ENCODE peak calls at places on chromosomes 3 and 15, in nine cellular contexts. One of them, this sample, is unnamed.

GRCh38 chr3:185717121-185717520 is 107.7 kb downstream of the IGF2BP2 start:
- DNase-seq in left lung: no peak
- DNase-seq in cardiac muscle cell: peak; percentile 89
- DNase-seq in bronchial epithelial cell: peak; percentile 83
- DNase-seq in dorsolateral prefrontal cortex: peak; percentile 68
- DNase-seq in colonic mucosa: no peak
- DNase-seq in HCT116: no peak
- DNase-seq in hepatocyte: peak; percentile 56
- DNase-seq in keratinocyte: no peak
- DNase-seq in this sample: no peak

GRCh38 chr3:152499796-152500385 is 231.2 kb downstream of the MBNL1 start:
- DNase-seq in left lung: no peak
- DNase-seq in cardiac muscle cell: no peak
- DNase-seq in bronchial epithelial cell: no peak
- DNase-seq in dorsolateral prefrontal cortex: no peak
- DNase-seq in colonic mucosa: no peak
- DNase-seq in HCT116: no peak
- DNase-seq in hepatocyte: no peak
- DNase-seq in keratinocyte: no peak
- DNase-seq in this sample: no peak

GRCh38 chr15:100249096-100249815 is 92.5 kb downstream of the ADAMTS17 start:
- DNase-seq in left lung: no peak
- DNase-seq in cardiac muscle cell: no peak
- DNase-seq in bronchial epithelial cell: no peak
- DNase-seq in dorsolateral prefrontal cortex: no peak
- DNase-seq in colonic mucosa: no peak
- DNase-seq in HCT116: no peak
- DNase-seq in hepatocyte: no peak
- DNase-seq in keratinocyte: no peak
- DNase-seq in this sample: no peak

GRCh38 chr3:177041021-177041729 is 156.1 kb downstream of the TBL1XR1 start:
- DNase-seq in left lung: no peak
- DNase-seq in cardiac muscle cell: peak; percentile 86
- DNase-seq in bronchial epithelial cell: peak; percentile 77
- DNase-seq in dorsolateral prefrontal cortex: no peak
- DNase-seq in colonic mucosa: no peak
- DNase-seq in HCT116: no peak
- DNase-seq in hepatocyte: no peak
- DNase-seq in keratinocyte: no peak
- DNase-seq in this sample: peak; percentile 71

GRCh38 chr3:99720985-99721632 is 82.7 kb downstream of the COL8A1 start:
- DNase-seq in left lung: peak; percentile 79
- DNase-seq in cardiac muscle cell: peak; percentile 43
- DNase-seq in bronchial epithelial cell: peak; percentile 72
- DNase-seq in dorsolateral prefrontal cortex: no peak
- DNase-seq in colonic mucosa: no peak
- DNase-seq in HCT116: no peak
- DNase-seq in hepatocyte: no peak
- DNase-seq in keratinocyte: no peak
- DNase-seq in this sample: peak; percentile 70

GRCh38 chr3:39671116-39671515 is 138.3 kb upstream of the MYRIP start:
- DNase-seq in left lung: no peak
- DNase-seq in cardiac muscle cell: peak; percentile 56
- DNase-seq in bronchial epithelial cell: peak; percentile 68
- DNase-seq in dorsolateral prefrontal cortex: no peak
- DNase-seq in colonic mucosa: no peak
- DNase-seq in HCT116: no peak
- DNase-seq in hepatocyte: no peak
- DNase-seq in keratinocyte: no peak
- DNase-seq in this sample: no peak

GRCh38 chr3:30241721-30242120 is 364.7 kb upstream of the TGFBR2 start:
- DNase-seq in left lung: no peak
- DNase-seq in cardiac muscle cell: no peak
- DNase-seq in bronchial epithelial cell: peak; percentile 35
- DNase-seq in dorsolateral prefrontal cortex: no peak
- DNase-seq in colonic mucosa: no peak
- DNase-seq in HCT116: no peak
- DNase-seq in hepatocyte: no peak
- DNase-seq in keratinocyte: no peak
- DNase-seq in this sample: no peak

GRCh38 chr3:64188810-64189560 is 36.3 kb downstream of the PRICKLE2 start:
- DNase-seq in left lung: no peak
- DNase-seq in cardiac muscle cell: peak; percentile 90
- DNase-seq in bronchial epithelial cell: peak; percentile 99
- DNase-seq in dorsolateral prefrontal cortex: no peak
- DNase-seq in colonic mucosa: no peak
- DNase-seq in HCT116: no peak
- DNase-seq in hepatocyte: peak; percentile 83
- DNase-seq in keratinocyte: no peak
- DNase-seq in this sample: peak; percentile 73

GRCh38 chr3:178968996-178969700 is 102.5 kb downstream of the ZMAT3 start:
- DNase-seq in left lung: no peak
- DNase-seq in cardiac muscle cell: no peak
- DNase-seq in bronchial epithelial cell: no peak
- DNase-seq in dorsolateral prefrontal cortex: no peak
- DNase-seq in colonic mucosa: no peak
- DNase-seq in HCT116: no peak
- DNase-seq in hepatocyte: no peak
- DNase-seq in keratinocyte: no peak
- DNase-seq in this sample: no peak

GRCh38 chr3:114902691-114903101 is 244.4 kb downstream of the ZBTB20 start:
- DNase-seq in left lung: no peak
- DNase-seq in cardiac muscle cell: no peak
- DNase-seq in bronchial epithelial cell: no peak
- DNase-seq in dorsolateral prefrontal cortex: no peak
- DNase-seq in colonic mucosa: no peak
- DNase-seq in HCT116: no peak
- DNase-seq in hepatocyte: peak; percentile 8
- DNase-seq in keratinocyte: no peak
- DNase-seq in this sample: peak; percentile 17

GRCh38 chr3:57078366-57079220 is 18.1 kb downstream of the SPATA12 start:
- DNase-seq in left lung: peak; percentile 85
- DNase-seq in cardiac muscle cell: peak; percentile 86
- DNase-seq in bronchial epithelial cell: peak; percentile 22
- DNase-seq in dorsolateral prefrontal cortex: no peak
- DNase-seq in colonic mucosa: peak; percentile 69
- DNase-seq in HCT116: no peak
- DNase-seq in hepatocyte: peak; percentile 74
- DNase-seq in keratinocyte: no peak
- DNase-seq in this sample: peak; percentile 65

GRCh38 chr3:194075802-194076460 is 60.0 kb upstream of the HES1 start:
- DNase-seq in left lung: peak; percentile 72
- DNase-seq in cardiac muscle cell: no peak
- DNase-seq in bronchial epithelial cell: no peak
- DNase-seq in dorsolateral prefrontal cortex: no peak
- DNase-seq in colonic mucosa: no peak
- DNase-seq in HCT116: no peak
- DNase-seq in hepatocyte: no peak
- DNase-seq in keratinocyte: no peak
- DNase-seq in this sample: peak; percentile 23
- H3K27me3 ChIP-seq in left lung: peaks cover 16% of the 10 kb centered on the region
- H3K27me3 ChIP-seq in cardiac muscle cell: no peaks in the 10 kb centered on the region
- H3K27me3 ChIP-seq in bronchial epithelial cell: no peaks in the 10 kb centered on the region
- H3K27me3 ChIP-seq in dorsolateral prefrontal cortex: no peaks in the 10 kb centered on the region
- H3K27me3 ChIP-seq in colonic mucosa: no peaks in the 10 kb centered on the region
- H3K27me3 ChIP-seq in HCT116: peaks cover 1% of the 10 kb centered on the region
- H3K27me3 ChIP-seq in hepatocyte: no peaks in the 10 kb centered on the region
- H3K27me3 ChIP-seq in keratinocyte: peaks cover 21% of the 10 kb centered on the region
- H3K27me3 ChIP-seq in this sample: no peaks in the 10 kb centered on the region

DNA sequence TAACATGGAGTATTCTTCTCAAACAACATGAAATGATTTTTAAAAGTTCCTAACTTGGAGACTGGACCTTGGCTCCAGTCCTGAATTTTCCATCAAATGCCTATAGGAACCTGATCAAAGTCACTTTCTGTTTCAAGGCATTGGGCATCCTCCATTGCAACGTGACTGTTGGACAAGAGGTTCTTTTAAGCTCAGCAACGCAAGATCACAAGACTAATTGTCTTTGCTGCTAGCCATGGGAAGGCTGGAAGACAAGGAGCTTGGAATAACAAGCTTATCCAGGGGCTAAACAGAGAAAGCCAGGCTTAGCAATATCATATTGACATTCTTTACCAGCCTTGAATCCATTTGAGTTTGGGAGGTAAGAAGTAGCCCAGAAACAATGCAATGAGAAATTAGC is 48.3 kb downstream of the SST start:
- DNase-seq in left lung: no peak
- DNase-seq in cardiac muscle cell: no peak
- DNase-seq in bronchial epithelial cell: no peak
- DNase-seq in dorsolateral prefrontal cortex: no peak
- DNase-seq in colonic mucosa: no peak
- DNase-seq in HCT116: no peak
- DNase-seq in hepatocyte: no peak
- DNase-seq in keratinocyte: no peak
- DNase-seq in this sample: no peak
- H3K27me3 ChIP-seq in left lung: peaks cover 14% of the 10 kb centered on the region
- H3K27me3 ChIP-seq in cardiac muscle cell: no peaks in the 10 kb centered on the region
- H3K27me3 ChIP-seq in bronchial epithelial cell: peaks cover 2% of the 10 kb centered on the region
- H3K27me3 ChIP-seq in dorsolateral prefrontal cortex: no peaks in the 10 kb centered on the region
- H3K27me3 ChIP-seq in colonic mucosa: no peaks in the 10 kb centered on the region
- H3K27me3 ChIP-seq in HCT116: peaks cover 18% of the 10 kb centered on the region
- H3K27me3 ChIP-seq in hepatocyte: no peaks in the 10 kb centered on the region
- H3K27me3 ChIP-seq in keratinocyte: no peaks in the 10 kb centered on the region
- H3K27me3 ChIP-seq in this sample: no peaks in the 10 kb centered on the region

GRCh38 chr15:66115568-66116206 is 137.9 kb downstream of the MEGF11 start:
- DNase-seq in left lung: no peak
- DNase-seq in cardiac muscle cell: no peak
- DNase-seq in bronchial epithelial cell: peak; percentile 1
- DNase-seq in dorsolateral prefrontal cortex: no peak
- DNase-seq in colonic mucosa: peak; percentile 25
- DNase-seq in HCT116: no peak
- DNase-seq in hepatocyte: peak; percentile 42
- DNase-seq in keratinocyte: no peak
- DNase-seq in this sample: no peak
- H3K27me3 ChIP-seq in left lung: peaks cover 29% of the 10 kb centered on the region
- H3K27me3 ChIP-seq in cardiac muscle cell: no peaks in the 10 kb centered on the region
- H3K27me3 ChIP-seq in bronchial epithelial cell: peaks cover 2% of the 10 kb centered on the region
- H3K27me3 ChIP-seq in dorsolateral prefrontal cortex: no peaks in the 10 kb centered on the region
- H3K27me3 ChIP-seq in colonic mucosa: no peaks in the 10 kb centered on the region
- H3K27me3 ChIP-seq in HCT116: peaks cover 7% of the 10 kb centered on the region
- H3K27me3 ChIP-seq in hepatocyte: peaks cover 7% of the 10 kb centered on the region
- H3K27me3 ChIP-seq in keratinocyte: peaks cover 33% of the 10 kb centered on the region
- H3K27me3 ChIP-seq in this sample: no peaks in the 10 kb centered on the region

DNA sequence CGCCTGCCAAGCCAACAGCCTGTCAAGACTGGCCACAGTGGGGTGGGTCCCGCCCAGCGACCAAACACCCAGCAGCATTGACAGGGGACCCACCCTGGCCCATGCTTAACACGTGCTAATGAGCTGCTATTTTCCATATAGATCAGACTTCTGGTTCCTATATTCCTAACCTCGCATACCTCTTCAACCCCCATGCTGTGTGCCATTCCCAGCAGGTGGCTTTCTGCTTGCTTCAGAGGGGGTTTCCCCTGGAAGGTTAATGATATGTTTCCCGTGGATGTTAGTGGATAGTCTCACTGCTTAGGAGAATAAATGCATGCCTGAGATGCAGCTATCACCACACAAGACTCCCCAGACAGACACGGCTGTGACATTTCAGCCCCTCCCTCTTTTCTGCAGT is 37.9 kb upstream of the MGLL start:
- DNase-seq in left lung: no peak
- DNase-seq in cardiac muscle cell: no peak
- DNase-seq in bronchial epithelial cell: no peak
- DNase-seq in dorsolateral prefrontal cortex: no peak
- DNase-seq in colonic mucosa: no peak
- DNase-seq in HCT116: no peak
- DNase-seq in hepatocyte: no peak
- DNase-seq in keratinocyte: no peak
- DNase-seq in this sample: no peak
- H3K27me3 ChIP-seq in left lung: no peaks in the 10 kb centered on the region
- H3K27me3 ChIP-seq in cardiac muscle cell: no peaks in the 10 kb centered on the region
- H3K27me3 ChIP-seq in bronchial epithelial cell: no peaks in the 10 kb centered on the region
- H3K27me3 ChIP-seq in dorsolateral prefrontal cortex: no peaks in the 10 kb centered on the region
- H3K27me3 ChIP-seq in colonic mucosa: no peaks in the 10 kb centered on the region
- H3K27me3 ChIP-seq in HCT116: no peaks in the 10 kb centered on the region
- H3K27me3 ChIP-seq in hepatocyte: peaks cover 7% of the 10 kb centered on the region
- H3K27me3 ChIP-seq in keratinocyte: peaks cover 7% of the 10 kb centered on the region
- H3K27me3 ChIP-seq in this sample: no peaks in the 10 kb centered on the region

DNA sequence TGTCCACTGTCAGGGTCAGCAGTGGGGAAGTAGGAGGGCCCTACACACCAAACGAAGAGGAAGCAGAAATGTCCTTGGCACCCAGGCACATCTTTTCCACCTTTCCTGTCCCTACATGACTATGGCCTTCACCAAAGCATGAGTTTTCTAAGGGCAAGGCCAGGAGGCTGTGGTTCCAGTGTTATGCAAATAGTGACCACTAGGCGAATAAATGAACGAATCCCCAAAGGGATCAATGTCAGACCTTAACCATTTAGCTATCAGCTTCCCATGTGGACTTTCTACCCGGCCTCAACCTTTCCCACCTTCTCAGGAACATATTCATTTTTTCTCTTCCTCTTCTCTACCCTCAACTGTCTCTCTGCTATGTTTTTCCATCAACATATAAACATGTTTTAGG is 63.1 kb downstream of the NTRK3 start:
- DNase-seq in left lung: no peak
- DNase-seq in cardiac muscle cell: no peak
- DNase-seq in bronchial epithelial cell: no peak
- DNase-seq in dorsolateral prefrontal cortex: no peak
- DNase-seq in colonic mucosa: no peak
- DNase-seq in HCT116: no peak
- DNase-seq in hepatocyte: no peak
- DNase-seq in keratinocyte: no peak
- DNase-seq in this sample: no peak
- H3K27me3 ChIP-seq in left lung: no peaks in the 10 kb centered on the region
- H3K27me3 ChIP-seq in cardiac muscle cell: no peaks in the 10 kb centered on the region
- H3K27me3 ChIP-seq in bronchial epithelial cell: no peaks in the 10 kb centered on the region
- H3K27me3 ChIP-seq in dorsolateral prefrontal cortex: no peaks in the 10 kb centered on the region
- H3K27me3 ChIP-seq in colonic mucosa: no peaks in the 10 kb centered on the region
- H3K27me3 ChIP-seq in HCT116: peaks cover 31% of the 10 kb centered on the region
- H3K27me3 ChIP-seq in hepatocyte: no peaks in the 10 kb centered on the region
- H3K27me3 ChIP-seq in keratinocyte: no peaks in the 10 kb centered on the region
- H3K27me3 ChIP-seq in this sample: no peaks in the 10 kb centered on the region

DNA sequence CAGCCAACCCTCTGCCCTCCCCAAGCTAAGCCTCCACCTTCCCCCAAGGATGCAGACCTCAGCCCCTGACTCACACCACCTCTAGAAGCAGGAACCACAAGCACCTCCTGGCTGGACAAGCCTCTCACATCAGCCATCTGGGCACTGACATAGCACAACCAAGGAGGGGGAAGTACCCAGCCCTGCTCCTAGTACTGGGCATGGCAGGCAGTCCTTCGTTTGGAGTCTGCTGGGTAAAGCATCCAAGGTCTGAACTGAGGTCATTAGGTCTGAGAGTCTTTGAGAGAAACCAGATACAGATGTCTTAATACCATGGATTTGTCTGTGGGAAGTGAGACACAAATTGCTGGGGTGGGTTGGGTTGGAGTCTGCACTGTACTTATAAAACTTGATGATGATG is 61.7 kb downstream of the CCDC33 start:
- DNase-seq in left lung: peak; percentile 20
- DNase-seq in cardiac muscle cell: no peak
- DNase-seq in bronchial epithelial cell: no peak
- DNase-seq in dorsolateral prefrontal cortex: no peak
- DNase-seq in colonic mucosa: no peak
- DNase-seq in HCT116: no peak
- DNase-seq in hepatocyte: no peak
- DNase-seq in keratinocyte: no peak
- DNase-seq in this sample: no peak
- H3K27me3 ChIP-seq in left lung: peaks cover 65% of the 10 kb centered on the region
- H3K27me3 ChIP-seq in cardiac muscle cell: peaks cover 19% of the 10 kb centered on the region
- H3K27me3 ChIP-seq in bronchial epithelial cell: peaks cover 28% of the 10 kb centered on the region
- H3K27me3 ChIP-seq in dorsolateral prefrontal cortex: no peaks in the 10 kb centered on the region
- H3K27me3 ChIP-seq in colonic mucosa: no peaks in the 10 kb centered on the region
- H3K27me3 ChIP-seq in HCT116: peaks cover 60% of the 10 kb centered on the region
- H3K27me3 ChIP-seq in hepatocyte: peaks cover 30% of the 10 kb centered on the region
- H3K27me3 ChIP-seq in keratinocyte: peaks cover 38% of the 10 kb centered on the region
- H3K27me3 ChIP-seq in this sample: no peaks in the 10 kb centered on the region

GRCh38 chr3:10328460-10329071 is 7.7 kb upstream of the SEC13 start:
- DNase-seq in left lung: no peak
- DNase-seq in cardiac muscle cell: no peak
- DNase-seq in bronchial epithelial cell: no peak
- DNase-seq in dorsolateral prefrontal cortex: no peak
- DNase-seq in colonic mucosa: no peak
- DNase-seq in HCT116: no peak
- DNase-seq in hepatocyte: no peak
- DNase-seq in keratinocyte: no peak
- DNase-seq in this sample: no peak
- H3K27me3 ChIP-seq in left lung: peaks cover 52% of the 10 kb centered on the region
- H3K27me3 ChIP-seq in cardiac muscle cell: peaks cover 52% of the 10 kb centered on the region
- H3K27me3 ChIP-seq in bronchial epithelial cell: peaks cover 17% of the 10 kb centered on the region
- H3K27me3 ChIP-seq in dorsolateral prefrontal cortex: no peaks in the 10 kb centered on the region
- H3K27me3 ChIP-seq in colonic mucosa: no peaks in the 10 kb centered on the region
- H3K27me3 ChIP-seq in HCT116: peaks cover 45% of the 10 kb centered on the region
- H3K27me3 ChIP-seq in hepatocyte: peaks cover 49% of the 10 kb centered on the region
- H3K27me3 ChIP-seq in keratinocyte: peaks cover 43% of the 10 kb centered on the region
- H3K27me3 ChIP-seq in this sample: no peaks in the 10 kb centered on the region